ENCODE peak calls at places on chromosomes 12 and 14, in eight cellular contexts. X, N, Q, U, H, M, L and E are unnamed samples.
A peak's percentile ranks its signal among the peaks of the same experiment; 100 is the strongest.

GRCh38 chr14:102579696-102580551 is 12.5 kb upstream of the RCOR1 start:
- DNase-seq in X (no peak), N (peak; percentile 81), Q (peak; percentile 39), U (no peak), H (peak; percentile 92), M (no peak), L (no peak), E (no peak)

GRCh38 chr12:104702565-104703139 is 245.9 kb downstream of the CHST11 start:
- DNase-seq in X (no peak), N (no peak), Q (no peak), U (no peak), H (peak; percentile 92), M (no peak), L (no peak), E (no peak)

GRCh38 chr12:117494833-117495714 is 133.6 kb upstream of the NOS1 start:
- DNase-seq in X (peak; percentile 13), N (peak; percentile 53), Q (peak; percentile 51), U (peak; percentile 23), H (no peak), M (no peak), L (no peak), E (no peak)

GRCh38 chr14:73834258-73834620 is 17.4 kb upstream of the PTGR2 start:
- DNase-seq in X (no peak), N (no peak), Q (no peak), U (no peak), H (no peak), M (no peak), L (no peak), E (no peak)

GRCh38 chr12:9798008-9798619 is 29.2 kb upstream of the KLRF1 start:
- DNase-seq in X (peak; percentile 82), N (peak; percentile 78), Q (peak; percentile 81), U (peak; percentile 94), H (peak; percentile 21), M (peak; percentile 71), L (peak; percentile 90), E (peak; percentile 90)

GRCh38 chr14:99729991-99730875 is 46.1 kb downstream of the CYP46A1 start:
- DNase-seq in X (peak; percentile 92), N (peak; percentile 76), Q (peak; percentile 88), U (peak; percentile 89), H (peak; percentile 66), M (no peak), L (peak; percentile 54), E (peak; percentile 39)

GRCh38 chr14:33026850-33027420 is 88.3 kb downstream of the NPAS3 start:
- DNase-seq in X (no peak), N (peak; percentile 37), Q (no peak), U (no peak), H (peak; percentile 63), M (no peak), L (no peak), E (no peak)

GRCh38 chr12:89225401-89225800 is 126.9 kb downstream of the DUSP6 start:
- DNase-seq in X (no peak), N (peak; percentile 86), Q (peak; percentile 40), U (no peak), H (peak; percentile 93), M (peak; percentile 81), L (no peak), E (no peak)

GRCh38 chr12:124741211-124741610 is 122.5 kb downstream of the SCARB1 start:
- DNase-seq in X (no peak), N (no peak), Q (no peak), U (no peak), H (no peak), M (no peak), L (no peak), E (no peak)

GRCh38 chr12:94305293-94305957 is 154.2 kb downstream of the CEP83 start:
- DNase-seq in X (no peak), N (no peak), Q (no peak), U (peak; percentile 33), H (peak; percentile 29), M (no peak), L (no peak), E (no peak)

GRCh38 chr14:85762523-85762922 is 232.6 kb downstream of the FLRT2 start:
- DNase-seq in X (peak; percentile 80), N (no peak), Q (no peak), U (no peak), H (no peak), M (no peak), L (no peak), E (no peak)

GRCh38 chr12:89756638-89757321 is 48.1 kb upstream of the ATP2B1 start:
- DNase-seq in X (no peak), N (peak; percentile 98), Q (peak; percentile 87), U (no peak), H (peak; percentile 100), M (peak; percentile 89), L (peak; percentile 74), E (peak; percentile 72)

GRCh38 chr12:112532106-112532505 is 113.4 kb downstream of the PTPN11 start:
- DNase-seq in X (no peak), N (no peak), Q (no peak), U (no peak), H (no peak), M (no peak), L (no peak), E (no peak)

GRCh38 chr14:51367600-51367931 is 127.5 kb downstream of the TMX1 start:
- DNase-seq in X (no peak), N (no peak), Q (no peak), U (no peak), H (peak; percentile 62), M (no peak), L (no peak), E (no peak)

GRCh38 chr14:51365241-51365940 is 125.3 kb downstream of the TMX1 start:
- DNase-seq in X (no peak), N (no peak), Q (no peak), U (no peak), H (peak; percentile 50), M (no peak), L (no peak), E (no peak)

GRCh38 chr14:51370758-51371386 is 130.8 kb downstream of the TMX1 start:
- DNase-seq in X (no peak), N (peak; percentile 34), Q (no peak), U (no peak), H (peak; percentile 78), M (no peak), L (no peak), E (no peak)

GRCh38 chr14:51369814-51370213 is 129.8 kb downstream of the TMX1 start:
- DNase-seq in X (no peak), N (peak; percentile 51), Q (no peak), U (peak; percentile 41), H (no peak), M (peak; percentile 18), L (peak; percentile 2), E (peak; percentile 10)

GRCh38 chr14:51368721-51369163 is 128.7 kb downstream of the TMX1 start:
- DNase-seq in X (no peak), N (no peak), Q (peak; percentile 14), U (peak; percentile 19), H (peak; percentile 96), M (no peak), L (no peak), E (no peak)
- TF ChIP-seq EZH2phosphoT487 in X (no peak), N (no peak), Q (no peak), U (no peak), H (no peak), M (no peak), L (no peak), E (no peak)

GRCh38 chr14:50321009-50321660 is 9.0 kb downstream of the DMAC2L start:
- DNase-seq in X (peak; percentile 75), N (peak; percentile 97), Q (peak; percentile 91), U (peak; percentile 84), H (peak; percentile 93), M (peak; percentile 83), L (peak; percentile 80), E (peak; percentile 67)
- TF ChIP-seq EZH2phosphoT487 in X (no peak), N (no peak), Q (no peak), U (no peak), H (no peak), M (no peak), L (no peak), E (no peak)

GRCh38 chr12:27462151-27462694 is 15.7 kb downstream of the SMCO2 start:
- DNase-seq in X (no peak), N (peak; percentile 73), Q (no peak), U (no peak), H (peak; percentile 64), M (no peak), L (no peak), E (no peak)

GRCh38 chr12:27463826-27464554 is 17.5 kb downstream of the SMCO2 start:
- DNase-seq in X (no peak), N (no peak), Q (no peak), U (peak; percentile 11), H (peak; percentile 80), M (no peak), L (no peak), E (no peak)

GRCh38 chr12:27467641-27468040 is 21.1 kb downstream of the SMCO2 start:
- DNase-seq in X (no peak), N (no peak), Q (no peak), U (no peak), H (no peak), M (no peak), L (no peak), E (peak; percentile 36)

GRCh38 chr12:27460471-27460978 is 14.0 kb downstream of the SMCO2 start:
- DNase-seq in X (no peak), N (peak; percentile 88), Q (no peak), U (no peak), H (peak; percentile 9), M (no peak), L (no peak), E (peak; percentile 34)

GRCh38 chr12:27462851-27463250 is 16.3 kb downstream of the SMCO2 start:
- DNase-seq in X (no peak), N (no peak), Q (no peak), U (no peak), H (no peak), M (no peak), L (no peak), E (no peak)
- TF ChIP-seq EZH2phosphoT487 in X (no peak), N (no peak), Q (no peak), U (no peak), H (no peak), M (no peak), L (no peak), E (no peak)

GRCh38 chr14:88234442-88234841 is 88.6 kb downstream of the KCNK10 start:
- DNase-seq in X (no peak), N (no peak), Q (no peak), U (peak; percentile 45), H (no peak), M (no peak), L (no peak), E (no peak)

GRCh38 chr14:88233915-88234314 is 89.2 kb downstream of the KCNK10 start:
- DNase-seq in X (peak; percentile 71), N (no peak), Q (peak; percentile 14), U (peak; percentile 80), H (peak; percentile 23), M (peak; percentile 24), L (peak; percentile 9), E (no peak)

GRCh38 chr14:88231626-88232025 is 91.4 kb downstream of the KCNK10 start:
- DNase-seq in X (no peak), N (no peak), Q (no peak), U (no peak), H (no peak), M (no peak), L (no peak), E (no peak)

GRCh38 chr14:88229428-88229827 is 93.6 kb downstream of the KCNK10 start:
- DNase-seq in X (no peak), N (peak; percentile 20), Q (no peak), U (no peak), H (peak; percentile 10), M (no peak), L (no peak), E (no peak)

DNA sequence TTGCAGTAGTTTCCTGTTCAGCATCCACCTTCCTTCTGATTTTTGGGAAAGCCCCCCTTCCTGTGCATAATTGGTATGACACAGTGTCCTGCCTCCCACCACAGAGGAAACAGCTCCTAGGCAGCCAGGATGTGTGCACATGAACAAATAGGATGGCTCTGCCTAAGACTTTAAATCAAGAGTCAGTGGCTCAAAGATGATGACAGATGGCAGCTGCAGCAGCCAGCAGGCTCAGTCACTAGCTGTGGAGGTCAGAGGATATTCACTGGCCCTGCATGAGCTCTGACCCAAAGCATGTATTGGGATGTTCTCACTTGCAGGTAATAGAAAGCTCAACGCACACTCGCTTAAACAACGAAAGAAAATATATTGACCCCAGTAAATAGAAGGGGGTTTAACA is 90.3 kb downstream of the KCNK10 start:
- DNase-seq in X (peak; percentile 27), N (no peak), Q (no peak), U (no peak), H (no peak), M (no peak), L (no peak), E (no peak)
- TF ChIP-seq EZH2phosphoT487 in X (no peak), N (no peak), Q (no peak), U (no peak), H (no peak), M (no peak), L (no peak), E (no peak)